ENCODE peak calls at places on chromosome 4, in eight cellular contexts. G, W, X, Q, S, C, K and L are unnamed samples.

GRCh38 chr4:85861064-85861767 is 386.3 kb downstream of the ARHGAP24 start:
- DNase-seq in G (no peak), W (no peak), X (no peak), Q (no peak), S (no peak), C (no peak), K (no peak), L (no peak)

GRCh38 chr4:114108869-114109268 is 129.4 kb upstream of the ARSJ start:
- DNase-seq in G (no peak), W (no peak), X (no peak), Q (no peak), S (no peak), C (peak), K (no peak), L (no peak)

GRCh38 chr4:6066191-6066590 is 48.0 kb upstream of the C4orf50 start:
- DNase-seq in G (no peak), W (no peak), X (no peak), Q (no peak), S (no peak), C (no peak), K (no peak), L (no peak)

GRCh38 chr4:152983774-152984411 is 47.8 kb downstream of the FHDC1 start:
- DNase-seq in G (no peak), W (no peak), X (no peak), Q (no peak), S (no peak), C (no peak), K (no peak), L (no peak)

GRCh38 chr4:101282076-101282844 is 65.1 kb downstream of the PPP3CA start:
- DNase-seq in G (no peak), W (no peak), X (no peak), Q (no peak), S (no peak), C (no peak), K (no peak), L (no peak)

GRCh38 chr4:165461176-165461835 is 82.5 kb downstream of the CPE start:
- DNase-seq in G (no peak), W (no peak), X (peak), Q (no peak), S (no peak), C (peak), K (peak), L (no peak)

GRCh38 chr4:87492617-87493016 is 36.6 kb downstream of the SPARCL1 start:
- DNase-seq in G (no peak), W (no peak), X (no peak), Q (no peak), S (no peak), C (no peak), K (no peak), L (no peak)

GRCh38 chr4:108172780-108173598 is 4.3 kb upstream of the LEF1 start:
- DNase-seq in G (peak), W (no peak), X (no peak), Q (peak), S (no peak), C (peak), K (peak), L (peak)

GRCh38 chr4:157204634-157205244 is 15.8 kb upstream of the GRIA2 start:
- DNase-seq in G (no peak), W (no peak), X (no peak), Q (peak), S (no peak), C (no peak), K (peak), L (peak)

GRCh38 chr4:5747746-5748365 is 36.9 kb downstream of the EVC start:
- DNase-seq in G (no peak), W (no peak), X (peak), Q (no peak), S (peak), C (peak), K (no peak), L (peak)

GRCh38 chr4:17511950-17512795 is at the start of gene QDPR:
- DNase-seq in G (peak), W (peak), X (peak), Q (peak), S (peak), C (peak), K (peak), L (peak)

GRCh38 chr4:61443813-61444510 is 243.8 kb downstream of the ADGRL3 start:
- DNase-seq in G (no peak), W (no peak), X (no peak), Q (no peak), S (no peak), C (no peak), K (no peak), L (no peak)

GRCh38 chr4:40448875-40449274 is 113.7 kb downstream of the CHRNA9 start:
- DNase-seq in G (peak), W (no peak), X (no peak), Q (no peak), S (no peak), C (no peak), K (no peak), L (peak)

GRCh38 chr4:138003248-138003647 is 238.9 kb downstream of the SLC7A11 start:
- DNase-seq in G (no peak), W (no peak), X (no peak), Q (no peak), S (no peak), C (no peak), K (no peak), L (no peak)

GRCh38 chr4:140244328-140244727 is 90.3 kb upstream of the MAML3 start:
- DNase-seq in G (no peak), W (no peak), X (no peak), Q (no peak), S (no peak), C (no peak), K (no peak), L (no peak)

GRCh38 chr4:140240237-140240636 is 86.3 kb upstream of the MAML3 start:
- DNase-seq in G (no peak), W (no peak), X (no peak), Q (no peak), S (no peak), C (no peak), K (no peak), L (no peak)

GRCh38 chr4:140242357-140243284 is 88.6 kb upstream of the MAML3 start:
- DNase-seq in G (no peak), W (no peak), X (no peak), Q (no peak), S (no peak), C (no peak), K (no peak), L (no peak)

GRCh38 chr4:140246216-140246615 is 92.2 kb upstream of the MAML3 start:
- DNase-seq in G (no peak), W (no peak), X (no peak), Q (no peak), S (no peak), C (no peak), K (no peak), L (no peak)

GRCh38 chr4:140243345-140243753 is 89.4 kb upstream of the MAML3 start:
- DNase-seq in G (peak), W (no peak), X (peak), Q (peak), S (no peak), C (no peak), K (no peak), L (peak)
- H3K27ac ChIP-seq in G (peak), W (peak), X (peak), Q (no peak), S (peak), C (peak), K (no peak), L (peak)

DNA sequence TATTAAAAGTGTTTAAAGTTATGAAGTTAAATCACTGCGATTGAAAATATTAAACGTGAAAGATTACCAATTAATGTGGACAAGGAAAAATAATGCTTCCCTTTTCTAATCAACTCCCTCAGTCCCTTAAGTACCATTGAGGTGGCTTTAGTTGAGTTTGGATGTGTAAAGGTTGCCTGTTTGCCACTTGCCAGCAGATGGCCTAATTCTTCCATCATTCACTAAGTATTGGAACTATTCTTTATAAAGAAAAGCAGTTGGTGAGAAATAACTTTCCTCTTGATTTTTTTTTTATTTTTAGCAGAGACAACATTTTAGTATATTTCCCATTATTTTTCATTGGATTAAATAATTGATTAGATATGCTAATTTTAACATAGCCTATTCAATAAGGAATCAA is 295.9 kb upstream of the TACR3 start:
- DNase-seq in G (no peak), W (no peak), X (no peak), Q (peak), S (no peak), C (no peak), K (peak), L (no peak)
- TF ChIP-seq CTCF in G (no peak), W (no peak), X (no peak), Q (peak), S (no peak), C (no peak), K (no peak), L (no peak)

DNA sequence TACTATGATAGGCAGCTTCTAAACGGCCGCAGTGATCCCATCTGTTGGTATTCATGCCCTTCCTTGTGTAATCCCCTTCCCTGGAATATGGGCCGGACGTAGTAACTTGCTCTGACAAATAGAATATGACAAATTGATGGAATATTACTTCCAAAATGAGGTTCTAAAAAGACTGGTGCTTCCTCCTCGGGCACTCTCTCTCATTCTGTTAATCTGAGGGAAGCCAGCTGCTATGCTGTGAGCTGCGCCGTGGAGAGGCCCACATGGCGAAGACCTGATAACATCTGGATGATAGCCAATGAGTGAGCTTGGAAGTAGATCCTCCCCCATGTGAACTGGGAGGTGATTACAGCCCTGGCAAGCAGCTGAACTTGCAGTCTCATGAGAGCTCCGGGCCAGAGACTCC is 27.2 kb upstream of the SLC25A4 start:
- DNase-seq in G (no peak), W (no peak), X (peak), Q (peak), S (no peak), C (peak), K (peak), L (peak)
- H3K4me3 ChIP-seq in G (no peak), W (no peak), X (no peak), Q (no peak), S (no peak), C (no peak), K (no peak), L (no peak)

GRCh38 chr4:105279314-105279713 is 132.6 kb downstream of the TET2 start:
- DNase-seq in G (no peak), W (no peak), X (no peak), Q (no peak), S (no peak), C (no peak), K (no peak), L (no peak)
- H3K27ac ChIP-seq in G (no peak), W (no peak), X (no peak), Q (no peak), S (no peak), C (no peak), K (no peak), L (no peak)